ENCODE peak calls at places on chromosomes 13 and 19, in seven cellular contexts. B is naive thymus-derived CD4-positive, alpha-beta T cell; F is heart left ventricle; U is heart right ventricle; O is GM23248; M is iPS DF 6.9; N is SJCRH30. Q is an unnamed sample. For H3K4me1, the result is how much of the 10 kb centered on the place peaks cover.

GRCh38 chr19:48390188-48391099 is 907 bp downstream of the KDELR1 start:
- DNase-seq in B (peak), F (peak), U (peak), O (peak), M (no peak), N (peak), Q (peak)

GRCh38 chr19:14091885-14092462 is 1.4 kb upstream of the SAMD1 start:
- DNase-seq in B (peak), F (no peak), U (no peak), O (peak), M (no peak), N (peak), Q (no peak)

GRCh38 chr13:27643334-27644158 is 21.9 kb downstream of the POLR1D start:
- DNase-seq in B (no peak), F (no peak), U (no peak), O (peak), M (no peak), N (no peak), Q (no peak)

GRCh38 chr13:99389520-99390304 is 82.5 kb upstream of the GPR183 start:
- DNase-seq in B (no peak), F (no peak), U (no peak), O (no peak), M (no peak), N (no peak), Q (no peak)

GRCh38 chr19:34171539-34171876 is 796 bp upstream of the LSM14A start:
- DNase-seq in B (no peak), F (no peak), U (no peak), O (peak), M (no peak), N (no peak), Q (no peak)

GRCh38 chr19:21308778-21309177 is 20.4 kb downstream of the ZNF708 start:
- DNase-seq in B (no peak), F (no peak), U (no peak), O (no peak), M (no peak), N (no peak), Q (no peak)

GRCh38 chr13:99908129-99908805 is 63.3 kb downstream of the ZIC5 start:
- DNase-seq in B (no peak), F (no peak), U (no peak), O (no peak), M (no peak), N (no peak), Q (no peak)

GRCh38 chr13:36275190-36276002 is 22.2 kb downstream of the CCDC169 start:
- DNase-seq in B (no peak), F (no peak), U (peak), O (peak), M (no peak), N (peak), Q (no peak)

GRCh38 chr19:33390120-33390907 is 16.8 kb downstream of the CEBPG start:
- DNase-seq in B (no peak), F (peak), U (peak), O (no peak), M (no peak), N (peak), Q (no peak)

GRCh38 chr13:97938701-97939475 is 14.6 kb upstream of the IPO5 start:
- DNase-seq in B (no peak), F (no peak), U (no peak), O (no peak), M (no peak), N (no peak), Q (no peak)

GRCh38 chr19:50290011-50290410 is 39.2 kb downstream of the KCNC3 start:
- DNase-seq in B (no peak), F (no peak), U (no peak), O (no peak), M (no peak), N (peak), Q (no peak)

DNA sequence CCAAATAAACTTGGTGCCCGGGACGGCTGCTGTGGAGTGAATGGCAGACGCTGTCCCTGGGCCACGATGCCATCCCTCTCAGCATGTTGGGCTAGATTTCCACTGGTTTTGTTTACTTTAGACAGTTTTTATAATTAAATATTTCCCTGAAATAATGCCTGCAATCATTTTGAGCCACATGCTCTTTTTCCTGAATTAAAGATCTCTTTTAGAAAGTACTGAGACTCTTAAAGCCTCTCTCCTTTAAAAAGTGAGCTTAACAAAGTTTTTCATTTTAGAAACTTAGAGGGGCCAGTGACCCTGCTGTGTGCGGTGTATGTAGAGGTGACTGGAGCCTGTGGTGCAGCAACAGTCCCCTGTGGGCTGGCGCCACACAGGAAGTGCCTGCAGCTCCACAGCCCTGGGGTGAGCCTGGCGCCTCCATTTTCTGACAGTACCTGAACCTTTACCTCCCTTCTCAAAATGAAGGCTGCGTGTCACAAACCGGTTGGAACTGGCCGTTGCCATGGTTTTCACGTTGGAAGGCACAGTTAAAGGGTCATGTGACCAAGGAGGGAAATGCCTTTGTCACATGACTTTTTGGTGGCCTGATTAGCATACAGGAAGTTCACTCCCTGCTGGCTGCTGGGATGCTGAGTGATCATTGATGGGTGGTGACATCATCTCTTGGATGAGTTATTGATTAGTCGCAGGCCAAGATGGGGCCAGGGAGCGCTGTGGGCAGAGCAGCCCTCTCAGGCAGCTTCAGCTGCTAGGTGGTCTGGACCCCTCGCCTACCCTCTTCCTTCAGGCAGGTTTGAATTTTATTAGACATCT is 26.3 kb downstream of the TSSK6 start:
- DNase-seq in B (peak), F (peak), U (peak), O (peak), M (peak), N (peak), Q (peak)
- H3K4me3 ChIP-seq in B (peak), F (no peak), U (peak), O (peak), M (no peak), N (no peak), Q (peak)

DNA sequence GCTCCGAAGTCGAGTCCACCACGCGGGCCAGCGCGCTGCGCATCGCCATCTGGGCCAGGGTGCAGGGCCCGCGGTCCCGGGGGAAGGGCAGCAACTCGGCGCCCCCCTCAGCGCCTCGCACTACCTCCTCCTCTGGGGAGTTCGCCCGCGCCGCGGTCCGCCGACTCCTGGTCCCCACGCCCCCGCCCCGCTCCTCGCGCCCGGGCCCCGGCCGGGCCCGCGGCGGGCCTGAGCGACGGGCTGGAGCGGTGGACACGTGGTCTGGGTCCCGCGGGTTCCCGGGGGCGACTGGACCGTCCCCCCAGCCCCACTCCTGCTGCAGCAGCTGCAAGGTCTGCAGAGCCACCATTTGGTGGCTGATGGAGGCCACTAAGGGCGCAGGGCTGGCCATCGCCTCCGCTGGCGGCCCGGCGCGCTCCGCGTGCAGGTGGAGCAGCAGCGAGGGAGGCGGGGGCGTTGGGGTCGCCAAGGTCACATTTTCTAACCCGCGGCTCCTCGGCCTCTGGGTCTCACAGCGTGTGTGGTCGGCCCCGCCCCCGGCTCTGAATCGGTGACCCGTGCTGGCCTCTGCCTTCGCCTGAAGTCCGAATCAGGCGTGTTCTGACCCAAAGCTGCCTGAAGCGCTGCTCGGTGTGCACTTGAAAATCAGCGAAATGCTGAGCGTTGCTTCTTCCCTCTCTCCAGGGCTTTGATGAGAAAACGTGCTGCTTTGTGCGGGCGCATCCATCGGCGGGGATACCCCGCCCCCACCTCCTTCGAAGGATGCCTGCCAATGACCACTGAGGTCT is at the start of gene DLEU7:
- DNase-seq in B (no peak), F (no peak), U (no peak), O (no peak), M (no peak), N (no peak), Q (no peak)
- H3K4me1 ChIP-seq in B (under half), F (under half), U (under half), O (under half), M (under half), N (under half), Q (under half)

GRCh38 chr13:47508518-47509228 is 492.4 kb downstream of the SUCLA2 start:
- DNase-seq in B (no peak), F (no peak), U (peak), O (no peak), M (no peak), N (no peak), Q (no peak)
- H3K4me3 ChIP-seq in B (no peak), F (no peak), U (no peak), O (no peak), M (no peak), N (no peak), Q (no peak)

DNA sequence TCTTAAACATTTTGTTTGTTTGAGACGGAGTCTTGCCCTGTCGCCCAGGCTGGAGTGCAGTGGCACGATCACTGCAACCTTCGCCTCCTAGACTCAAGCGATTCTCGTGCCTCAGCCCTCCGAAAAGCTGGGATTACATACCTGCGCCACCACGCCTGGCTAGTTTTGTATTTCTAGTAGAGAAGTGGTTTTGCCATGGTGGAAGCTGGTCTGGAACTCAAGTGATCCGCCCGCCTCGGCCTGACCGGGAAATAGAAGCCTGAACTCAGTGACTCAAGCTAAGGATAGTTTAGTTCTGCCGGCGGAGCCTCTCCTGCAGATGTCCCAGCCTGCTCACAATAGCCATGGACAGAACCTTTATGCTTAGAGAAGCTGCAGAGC is 53.0 kb upstream of the ZNF254 start:
- DNase-seq in B (peak), F (peak), U (peak), O (peak), M (no peak), N (peak), Q (no peak)
- H3K4me1 ChIP-seq in B (under half), F (under half), U (under half), O (under half), M (under half), N (under half), Q (under half)

DNA sequence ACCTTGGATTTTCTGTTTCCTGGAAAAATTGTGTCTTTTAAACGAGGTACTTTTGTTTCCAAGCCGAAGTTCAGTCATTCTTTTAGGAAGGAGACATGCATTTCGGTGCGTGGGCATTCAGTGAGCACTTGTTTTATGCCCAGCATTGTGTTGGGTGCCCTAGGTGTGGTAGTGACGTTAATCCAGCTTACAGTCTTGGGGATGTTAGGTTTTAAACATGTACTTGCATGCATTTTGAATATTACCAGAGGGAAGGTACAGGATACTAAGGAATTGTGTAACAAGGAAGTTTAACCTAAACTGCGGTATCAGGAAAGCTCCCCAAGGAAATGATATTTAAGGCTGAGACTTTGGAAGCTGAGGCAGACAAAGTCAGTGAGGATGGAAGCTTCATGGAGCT is 66.3 kb downstream of the ARHGAP35 start:
- DNase-seq in B (no peak), F (no peak), U (no peak), O (no peak), M (no peak), N (no peak), Q (no peak)
- H3K4me3 ChIP-seq in B (no peak), F (no peak), U (no peak), O (no peak), M (no peak), N (no peak), Q (no peak)

GRCh38 chr13:109158383-109158782 is 529.0 kb downstream of the MYO16 start:
- DNase-seq in B (no peak), F (no peak), U (no peak), O (no peak), M (no peak), N (no peak), Q (no peak)
- H3K4me1 ChIP-seq in B (under half), F (under half), U (under half), O (under half), M (under half), N (under half), Q (under half)

DNA sequence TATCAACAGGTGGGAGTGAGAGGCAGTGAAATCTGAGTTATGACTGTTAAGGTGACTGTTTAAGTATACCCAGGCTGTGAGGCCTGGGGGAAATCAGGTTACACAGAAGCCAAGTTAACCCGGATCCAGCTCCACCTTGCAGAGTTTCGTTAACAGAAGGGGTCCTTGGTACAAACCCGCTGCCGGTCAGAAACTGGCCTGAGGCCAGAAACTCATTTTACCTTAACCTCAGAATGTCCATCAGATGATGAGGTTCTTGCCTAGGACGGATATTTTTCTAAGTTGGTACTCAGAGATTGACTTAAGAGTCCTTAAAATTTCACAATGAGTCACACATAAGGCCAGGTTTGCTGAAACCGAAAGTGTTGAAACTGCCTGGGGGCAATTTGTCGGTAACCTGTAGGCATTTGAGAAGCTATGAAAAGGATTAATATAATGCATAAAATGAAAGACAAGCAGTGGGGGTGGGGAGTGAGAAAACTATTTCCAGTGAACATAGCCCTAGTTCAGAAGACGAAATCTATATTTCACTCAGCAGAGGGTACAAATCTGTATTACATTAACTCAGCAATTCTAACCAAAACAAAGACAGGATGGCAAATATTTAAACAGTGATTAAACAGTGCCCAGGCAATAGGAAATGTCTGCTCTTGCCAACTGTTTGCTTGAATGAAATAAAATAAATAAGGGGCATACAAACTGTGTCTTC is 350.6 kb downstream of the KCNRG start:
- DNase-seq in B (peak), F (no peak), U (no peak), O (no peak), M (no peak), N (no peak), Q (no peak)
- H3K4me3 ChIP-seq in B (peak), F (no peak), U (no peak), O (no peak), M (no peak), N (no peak), Q (peak)

DNA sequence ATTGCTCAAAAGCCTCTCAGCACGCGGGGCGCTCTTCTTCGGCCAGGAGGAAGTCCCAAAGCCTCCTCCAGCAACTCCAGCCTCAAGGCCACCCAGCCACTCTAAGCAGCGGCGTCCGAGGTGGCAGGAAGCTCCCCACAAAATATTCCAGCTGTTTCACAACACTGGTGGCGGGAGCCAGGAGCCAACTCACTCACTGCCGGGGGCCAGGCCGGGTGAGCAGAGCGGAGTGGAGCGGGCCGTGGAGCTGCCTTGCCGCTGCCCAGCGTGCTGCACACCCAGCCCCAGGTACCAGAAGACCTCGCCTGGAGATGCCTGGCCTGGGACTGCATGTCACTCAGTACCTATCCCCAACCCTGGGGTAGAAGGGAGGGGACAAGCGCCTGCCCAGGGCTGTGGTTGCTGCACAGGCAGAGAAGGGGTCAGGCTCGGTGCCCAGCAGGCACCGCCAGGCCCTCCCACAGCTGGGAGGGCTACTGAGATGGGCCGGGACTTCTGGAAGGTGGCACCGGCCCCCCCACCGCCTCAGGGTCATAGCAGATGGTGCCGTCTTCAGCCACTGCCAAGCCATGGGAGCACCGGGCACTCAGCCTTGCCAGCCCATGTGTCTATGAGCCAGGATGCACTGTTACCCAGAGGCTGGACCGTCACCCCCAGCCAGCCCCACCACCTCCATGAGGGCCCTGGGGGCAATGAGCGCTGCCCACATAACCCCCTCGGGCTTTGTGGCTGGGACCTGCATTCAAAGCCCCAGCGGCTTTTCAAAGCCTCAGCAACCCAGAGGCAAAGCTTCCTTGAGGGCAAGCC is 59.2 kb downstream of the MLLT1 start:
- DNase-seq in B (no peak), F (peak), U (no peak), O (peak), M (no peak), N (no peak), Q (no peak)
- H3K4me1 ChIP-seq in B (under half), F (half or more), U (half or more), O (under half), M (under half), N (under half), Q (under half)

GRCh38 chr13:34035178-34035577 is 217.2 kb downstream of the RFC3 start:
- DNase-seq in B (no peak), F (no peak), U (no peak), O (no peak), M (no peak), N (no peak), Q (no peak)

GRCh38 chr13:34030782-34031181 is 212.8 kb downstream of the RFC3 start:
- DNase-seq in B (no peak), F (no peak), U (no peak), O (peak), M (no peak), N (peak), Q (no peak)

GRCh38 chr13:34034411-34034810 is 216.5 kb downstream of the RFC3 start:
- DNase-seq in B (no peak), F (no peak), U (no peak), O (peak), M (no peak), N (no peak), Q (no peak)

GRCh38 chr13:34028496-34029442 is 210.8 kb downstream of the RFC3 start:
- DNase-seq in B (no peak), F (no peak), U (no peak), O (no peak), M (no peak), N (no peak), Q (no peak)

DNA sequence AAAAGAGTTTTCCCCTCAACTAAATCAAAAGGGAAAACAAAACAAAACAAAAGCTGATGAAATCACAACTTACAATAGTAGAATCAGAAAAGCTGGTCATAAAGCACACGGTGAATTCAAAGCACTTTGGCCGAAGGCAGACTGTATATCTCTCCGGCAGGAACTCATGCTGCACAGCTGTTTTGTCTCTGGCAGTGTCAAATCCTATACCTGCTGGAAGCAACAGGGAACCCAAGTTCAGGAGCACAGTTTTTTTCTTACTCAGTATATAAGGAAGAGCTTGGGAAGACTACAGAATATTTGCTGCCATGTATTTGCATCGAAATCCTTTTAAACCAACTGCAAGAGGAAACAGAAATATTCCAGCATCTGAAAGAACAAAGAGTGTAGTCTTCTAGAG is 213.7 kb downstream of the RFC3 start:
- DNase-seq in B (no peak), F (no peak), U (no peak), O (no peak), M (no peak), N (no peak), Q (no peak)
- H3K4me3 ChIP-seq in B (no peak), F (no peak), U (no peak), O (no peak), M (no peak), N (no peak), Q (no peak)